ENCODE peak calls at places on chromosomes 7 and 10, in ten cellular contexts. N is mucosa of gallbladder; T is hippocampal formation; S is neural crest cell; Y is heart right ventricle; Q is stimulated activated CD4-positive, alpha-beta T cell treated with anti-CD3 and anti-CD28 coated beads, Interleukin-4, amount 100 ng/mL, for 48 hours; I is NCI-H748 treated with DMSO at 0.1 percent for 48 hours; X is mesenchymal stem cell; O is MCF 10A; W is NCI-H774. H is an unnamed sample.
A peak's percentile ranks its signal among the peaks of the same experiment; 100 is the strongest.

GRCh38 chr10:22682237-22683192 is 31.9 kb downstream of the PIP4K2A start:
- DNase-seq in W (no peak), S (no peak), I (no peak), Y (no peak), O (peak; percentile 61), T (no peak), X (peak; percentile 81), Q (no peak), N (no peak), H (no peak)

GRCh38 chr7:155471728-155472127 is 13.8 kb downstream of the EN2 start:
- DNase-seq in O (no peak), W (no peak), I (no peak), T (no peak), S (no peak), Y (no peak), X (no peak), N (no peak), Q (no peak), H (no peak)

GRCh38 chr10:88980836-88981235 is 9.8 kb upstream of the FAS start:
- DNase-seq in Y (no peak), Q (no peak), I (no peak), T (no peak), W (no peak), S (no peak), N (no peak), O (no peak), X (no peak), H (no peak)

GRCh38 chr10:95278061-95278988 is 12.5 kb downstream of the PDLIM1 start:
- DNase-seq in I (no peak), O (peak; percentile 44), W (no peak), T (no peak), X (peak; percentile 89), N (no peak), Y (no peak), Q (no peak), S (no peak), H (no peak)

GRCh38 chr10:86556532-86556931 is 34.9 kb upstream of the WAPL start:
- DNase-seq in Q (no peak), X (no peak), T (no peak), S (no peak), W (no peak), O (no peak), I (no peak), Y (no peak), N (no peak), H (no peak)

GRCh38 chr7:45692031-45692430 is 117.9 kb downstream of the ADCY1 start:
- DNase-seq in N (no peak), I (no peak), X (no peak), T (no peak), S (no peak), W (no peak), Q (no peak), Y (no peak), O (no peak), H (peak; percentile 6)

GRCh38 chr10:62803993-62804383 is 532 bp upstream of the ADO start:
- DNase-seq in X (peak; percentile 77), Q (no peak), I (no peak), N (no peak), W (no peak), O (no peak), Y (no peak), T (no peak), S (no peak), H (no peak)

GRCh38 chr10:61923210-61924024 is 21.9 kb downstream of the ARID5B start:
- DNase-seq in O (peak; percentile 49), N (no peak), Q (no peak), W (no peak), Y (no peak), T (no peak), S (no peak), I (no peak), X (peak; percentile 85), H (no peak)

GRCh38 chr7:131509781-131510180 is 46.6 kb downstream of the PODXL start:
- DNase-seq in Y (no peak), T (no peak), S (no peak), N (no peak), I (no peak), O (no peak), Q (no peak), W (no peak), X (no peak), H (no peak)

GRCh38 chr10:18010050-18010449 is 58.3 kb downstream of the SLC39A12 start:
- DNase-seq in O (peak; percentile 69), Q (no peak), W (no peak), T (no peak), N (no peak), X (no peak), I (no peak), Y (no peak), S (no peak), H (no peak)

GRCh38 chr10:44913312-44914079 is 2.4 kb downstream of the TMEM72 start:
- DNase-seq in T (no peak), N (no peak), Y (no peak), X (peak; percentile 39), S (no peak), Q (no peak), I (no peak), O (no peak), W (no peak), H (no peak)

GRCh38 chr10:96406091-96406490 is 47.3 kb upstream of the OPALIN start:
- DNase-seq in I (no peak), S (no peak), T (no peak), Y (no peak), W (no peak), X (no peak), Q (no peak), O (no peak), N (no peak), H (no peak)

GRCh38 chr7:8638076-8638475 is 204.7 kb downstream of the NXPH1 start:
- DNase-seq in T (peak; percentile 29), Y (no peak), N (peak; percentile 29), Q (no peak), O (peak; percentile 35), I (peak; percentile 99), X (no peak), W (peak; percentile 97), S (no peak), H (no peak)

GRCh38 chr10:509361-510102 is 179.9 kb downstream of the DIP2C start:
- DNase-seq in N (no peak), W (no peak), Q (no peak), S (no peak), T (no peak), O (no peak), I (no peak), X (no peak), Y (no peak), H (no peak)

GRCh38 chr7:64849250-64849923 is 53.7 kb upstream of the ZNF273 start:
- DNase-seq in I (peak; percentile 68), N (no peak), X (no peak), W (peak; percentile 45), Y (no peak), T (no peak), Q (no peak), O (peak; percentile 61), S (no peak), H (no peak)

H was measured in testis.